ENCODE peak calls at places on chromosomes 6 and 20, in four cellular contexts. M, A, K and G are unnamed samples.

GRCh38 chr6:36780517-36781210 is 58.6 kb downstream of the CPNE5 start:
- DNase-seq in M (no peak), A (no peak), K (no peak), G (no peak)

GRCh38 chr6:99993533-99994251 is at the start of gene MCHR2:
- DNase-seq in M (no peak), A (no peak), K (peak; percentile 16), G (no peak)

GRCh38 chr6:6293317-6293716 is 27.1 kb downstream of the F13A1 start:
- DNase-seq in M (no peak), A (no peak), K (no peak), G (no peak)

GRCh38 chr20:4406627-4407026 is 315.1 kb upstream of the PRND start:
- DNase-seq in M (peak; percentile 15), A (no peak), K (peak; percentile 90), G (peak; percentile 74)

GRCh38 chr6:164185342-164185920 is 770.9 kb downstream of the QKI start:
- DNase-seq in M (no peak), A (no peak), K (no peak), G (no peak)

GRCh38 chr6:24145690-24146131 is 19.7 kb downstream of the NRSN1 start:
- DNase-seq in M (no peak), A (no peak), K (no peak), G (no peak)

GRCh38 chr20:47222728-47223127 is 133.8 kb downstream of the ZMYND8 start:
- DNase-seq in M (no peak), A (no peak), K (no peak), G (no peak)

GRCh38 chr6:17869010-17869752 is 118.3 kb downstream of the KIF13A start:
- DNase-seq in M (peak; percentile 15), A (no peak), K (peak; percentile 82), G (peak; percentile 37)

GRCh38 chr20:25676164-25676809 is 20.4 kb downstream of the ZNF337 start:
- DNase-seq in M (no peak), A (no peak), K (peak; percentile 59), G (peak; percentile 70)

GRCh38 chr6:149963212-149963461 is 606 bp upstream of the ULBP1 start:
- DNase-seq in M (no peak), A (no peak), K (peak; percentile 87), G (peak; percentile 64)

GRCh38 chr20:47875302-47876025 is 90.2 kb upstream of the SULF2 start:
- DNase-seq in M (no peak), A (no peak), K (peak; percentile 56), G (peak; percentile 64)

GRCh38 chr6:42142118-42142835 is at the start of gene C6orf132:
- DNase-seq in M (no peak), A (no peak), K (peak; percentile 41), G (peak; percentile 44)

GRCh38 chr6:143677577-143677890 is 231 bp upstream of the PHACTR2 start:
- DNase-seq in M (no peak), A (no peak), K (no peak), G (no peak)

GRCh38 chr6:32116674-32117073 is 7.5 kb upstream of the TNXB start:
- DNase-seq in M (no peak), A (no peak), K (peak; percentile 38), G (no peak)

GRCh38 chr6:143229402-143229801 is 168.7 kb downstream of the AIG1 start:
- DNase-seq in M (no peak), A (no peak), K (no peak), G (no peak)

GRCh38 chr6:84428300-84428907 is 201.0 kb upstream of the CEP162 start:
- DNase-seq in M (peak; percentile 1), A (no peak), K (peak; percentile 63), G (peak; percentile 61)

GRCh38 chr6:169289671-169290408 is 36.2 kb upstream of the THBS2 start:
- DNase-seq in M (no peak), A (no peak), K (no peak), G (peak; percentile 54)

GRCh38 chr6:33686225-33686742 is 25.2 kb downstream of the UQCC2 start:
- DNase-seq in M (no peak), A (no peak), K (no peak), G (no peak)

GRCh38 chr20:53918949-53919361 is 151.4 kb downstream of the BCAS1 start:
- DNase-seq in M (no peak), A (no peak), K (no peak), G (no peak)

GRCh38 chr6:43274916-43275597 is 23.0 kb upstream of the SLC22A7 start:
- DNase-seq in M (no peak), A (no peak), K (no peak), G (no peak)

GRCh38 chr6:15512126-15512525 is 150.7 kb downstream of the DTNBP1 start:
- DNase-seq in M (no peak), A (no peak), K (no peak), G (no peak)

GRCh38 chr20:16125810-16126209 is 447.4 kb downstream of the KIF16B start:
- DNase-seq in M (no peak), A (no peak), K (no peak), G (peak; percentile 47)

GRCh38 chr6:126716826-126717514 is 377.1 kb downstream of the CENPW start:
- DNase-seq in M (no peak), A (no peak), K (no peak), G (no peak)

GRCh38 chr6:164108869-164109769 is 694.6 kb downstream of the QKI start:
- DNase-seq in M (no peak), A (no peak), K (peak; percentile 84), G (peak; percentile 45)

GRCh38 chr6:46263709-46264091 is 92.9 kb upstream of the ENPP5 start:
- DNase-seq in M (no peak), A (no peak), K (peak; percentile 30), G (peak; percentile 97)

GRCh38 chr6:89985744-89986493 is 91.7 kb downstream of the GJA10 start:
- DNase-seq in M (peak; percentile 53), A (no peak), K (peak; percentile 75), G (peak; percentile 94)

GRCh38 chr20:3101251-3101650 is 16.7 kb upstream of the AVP start:
- DNase-seq in M (no peak), A (no peak), K (no peak), G (no peak)

GRCh38 chr6:165671222-165671715 is 8.2 kb upstream of the PDE10A start:
- DNase-seq in M (no peak), A (no peak), K (no peak), G (no peak)

GRCh38 chr6:6057442-6058053 is 50.8 kb upstream of the NRN1 start:
- DNase-seq in M (no peak), A (no peak), K (peak; percentile 31), G (peak; percentile 53)

GRCh38 chr20:48758206-48758820 is 69.5 kb downstream of the PREX1 start:
- DNase-seq in M (no peak), A (no peak), K (no peak), G (no peak)

GRCh38 chr6:128605961-128606360 is 85.6 kb upstream of the PTPRK start:
- DNase-seq in M (no peak), A (no peak), K (peak; percentile 11), G (peak; percentile 73)

GRCh38 chr20:21342656-21343345 is 39.7 kb downstream of the XRN2 start:
- DNase-seq in M (no peak), A (no peak), K (peak; percentile 25), G (no peak)

GRCh38 chr6:166688901-166689300 is 61.9 kb upstream of the RPS6KA2 start:
- DNase-seq in M (no peak), A (no peak), K (no peak), G (no peak)

GRCh38 chr6:82178084-82178758 is 69.3 kb downstream of the IBTK start:
- DNase-seq in M (no peak), A (no peak), K (peak; percentile 43), G (peak; percentile 64)